ENCODE peak calls at places on chromosomes 4 and X, in four cellular contexts. K is AG09309, V is activated B cell treated with CpG ODN at 0.5 μM for 24 hours, U is fibroblast of lung. G is an unnamed sample.

GRCh38 chr4:98653890-98654867 is 4.2 kb downstream of the TSPAN5 start:
- DNase-seq in V (no peak), K (peak), U (peak), G (peak)

GRCh38 chrX:24110049-24110448 is 39.5 kb upstream of the ZFX start:
- DNase-seq in K (no peak), V (no peak), U (no peak), G (no peak)

GRCh38 chr4:184269879-184270430 is 52.3 kb upstream of the ENPP6 start:
- DNase-seq in K (no peak), V (no peak), U (no peak), G (no peak)

GRCh38 chr4:56655209-56655626 is 25.9 kb downstream of the HOPX start:
- DNase-seq in U (peak), V (peak), K (no peak), G (no peak)

GRCh38 chrX:12894074-12894691 is 12.2 kb upstream of the TLR8 start:
- DNase-seq in U (peak), K (no peak), V (peak), G (no peak)

GRCh38 chrX:39760930-39761329 is 336.8 kb downstream of the BCOR start:
- DNase-seq in V (no peak), K (no peak), U (no peak), G (no peak)

GRCh38 chr4:148359769-148360168 is 82.4 kb downstream of the NR3C2 start:
- DNase-seq in U (no peak), K (no peak), V (no peak), G (no peak)

GRCh38 chr4:107843394-107843793 is 18.7 kb downstream of the SGMS2 start:
- DNase-seq in U (no peak), K (no peak), V (no peak), G (no peak)

GRCh38 chr4:73053974-73054480 is 15.5 kb downstream of the COX18 start:
- DNase-seq in K (no peak), V (no peak), U (peak), G (no peak)

GRCh38 chr4:4217123-4217522 is 9.6 kb downstream of the OTOP1 start:
- DNase-seq in V (no peak), U (no peak), K (no peak), G (no peak)

GRCh38 chr4:88448905-88449689 is 7.8 kb upstream of the HERC5 start:
- DNase-seq in V (no peak), U (no peak), K (no peak), G (no peak)

GRCh38 chr4:5385741-5386251 is 322.6 kb downstream of the EVC2 start:
- DNase-seq in K (no peak), U (no peak), V (no peak), G (no peak)

GRCh38 chr4:1723131-1723801 is 1.9 kb downstream of the TACC3 start:
- DNase-seq in V (no peak), K (no peak), U (no peak), G (no peak)

GRCh38 chr4:141395246-141395830 is 174.6 kb downstream of the ZNF330 start:
- DNase-seq in U (no peak), V (no peak), K (no peak), G (no peak)

GRCh38 chrX:31837445-31837844 is 765.6 kb upstream of the FTHL17 start:
- DNase-seq in U (no peak), V (no peak), K (no peak), G (no peak)

GRCh38 chr4:9947168-9948062 is 73.9 kb downstream of the SLC2A9 start:
- DNase-seq in U (no peak), V (no peak), K (no peak), G (no peak)

GRCh38 chrX:140817943-140818342 is 108.4 kb downstream of the LINC00632 start:
- DNase-seq in V (no peak), U (peak), K (peak), G (no peak)

GRCh38 chr4:155367608-155368007 is 9.2 kb downstream of the MAP9 start:
- DNase-seq in K (no peak), U (no peak), V (no peak), G (no peak)

GRCh38 chr4:172813359-172813923 is 355.2 kb upstream of the GALNT7 start:
- DNase-seq in K (no peak), U (no peak), V (no peak), G (no peak)

GRCh38 chr4:77931452-77932135 is 69.0 kb downstream of the MRPL1 start:
- DNase-seq in U (peak), K (peak), V (no peak), G (no peak)

GRCh38 chr4:63717384-63717783 is 691.9 kb downstream of the TECRL start:
- DNase-seq in V (no peak), U (no peak), K (no peak), G (no peak)

GRCh38 chrX:44432641-44433040 is 89.2 kb upstream of the EFHC2 start:
- DNase-seq in K (no peak), V (no peak), U (peak), G (no peak)

GRCh38 chr4:2462218-2462991 is 6.5 kb upstream of the RNF4 start:
- DNase-seq in V (peak), K (no peak), U (peak), G (no peak)

GRCh38 chrX:11666180-11666579 is 460 bp upstream of the ARHGAP6 start:
- DNase-seq in U (peak), V (no peak), K (no peak), G (no peak)

GRCh38 chr4:128349921-128350320 is 62.3 kb upstream of the PGRMC2 start:
- DNase-seq in V (no peak), K (no peak), U (peak), G (peak)

GRCh38 chr4:128345650-128346049 is 58.0 kb upstream of the PGRMC2 start:
- DNase-seq in K (no peak), V (no peak), U (no peak), G (no peak)

GRCh38 chr4:128346054-128346716 is 58.6 kb upstream of the PGRMC2 start:
- DNase-seq in K (no peak), V (no peak), U (no peak), G (no peak)

GRCh38 chr4:128347930-128348660 is 60.5 kb upstream of the PGRMC2 start:
- DNase-seq in K (no peak), U (peak), V (no peak), G (no peak)

GRCh38 chr4:128347175-128347868 is 59.7 kb upstream of the PGRMC2 start:
- DNase-seq in U (peak), K (no peak), V (no peak), G (no peak)
- TF ChIP-seq CTCF in U (no peak), K (no peak), V (no peak), G (no peak)

GRCh38 chrX:68697465-68698125 is 50.1 kb downstream of the STARD8 start:
- DNase-seq in U (no peak), V (no peak), K (no peak), G (no peak)

GRCh38 chrX:68696267-68696666 is 48.8 kb downstream of the STARD8 start:
- DNase-seq in V (no peak), K (no peak), U (no peak), G (no peak)

GRCh38 chrX:68699960-68700746 is 52.7 kb downstream of the STARD8 start:
- DNase-seq in V (no peak), K (peak), U (no peak), G (no peak)

GRCh38 chrX:68697036-68697435 is 49.6 kb downstream of the STARD8 start:
- DNase-seq in U (no peak), K (no peak), V (no peak), G (no peak)

DNA sequence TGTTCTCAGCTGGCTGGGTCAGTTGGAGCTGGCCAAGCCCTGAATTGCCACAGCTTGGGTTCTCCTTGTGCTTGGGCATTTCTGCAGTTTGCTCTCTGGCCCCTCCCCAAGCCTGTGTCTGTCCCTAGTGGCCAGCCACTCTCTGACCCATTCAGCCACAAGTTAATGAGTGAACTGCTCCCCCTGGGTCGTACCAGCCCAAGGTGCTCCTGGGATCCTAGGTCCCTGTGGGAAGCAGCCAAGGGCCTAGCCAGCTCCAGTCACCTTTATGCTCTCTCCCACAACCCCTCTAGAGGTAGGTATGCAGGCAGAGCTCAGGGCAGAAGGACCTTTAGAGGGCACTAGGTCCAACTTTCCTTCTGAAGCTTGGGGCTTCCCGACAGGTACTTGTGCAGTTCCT is 51.5 kb downstream of the STARD8 start:
- DNase-seq in K (no peak), U (no peak), V (no peak), G (no peak)
- TF ChIP-seq CTCF in K (no peak), U (no peak), V (no peak), G (no peak)

DNA sequence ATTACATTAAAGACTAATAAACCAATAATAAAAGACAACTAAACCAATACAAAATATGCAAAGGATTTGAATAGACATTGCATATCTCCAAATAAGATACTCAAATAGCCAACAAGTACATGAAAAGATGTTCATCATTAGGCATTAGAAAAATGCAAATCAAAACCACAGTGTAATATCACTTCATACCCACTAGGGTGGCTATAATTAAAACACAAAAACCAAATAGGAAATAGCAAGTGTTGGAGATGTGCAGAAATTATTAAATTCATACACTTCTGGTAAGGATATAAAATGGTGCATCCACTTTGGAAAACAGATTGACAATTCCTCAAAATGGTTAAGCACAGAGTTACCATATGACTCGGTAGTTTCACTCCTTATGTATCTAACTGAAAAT is 860.8 kb upstream of the DIAPH2 start:
- DNase-seq in K (no peak), V (no peak), U (no peak), G (no peak)
- TF ChIP-seq CTCF in K (no peak), V (no peak), U (no peak), G (no peak)

DNA sequence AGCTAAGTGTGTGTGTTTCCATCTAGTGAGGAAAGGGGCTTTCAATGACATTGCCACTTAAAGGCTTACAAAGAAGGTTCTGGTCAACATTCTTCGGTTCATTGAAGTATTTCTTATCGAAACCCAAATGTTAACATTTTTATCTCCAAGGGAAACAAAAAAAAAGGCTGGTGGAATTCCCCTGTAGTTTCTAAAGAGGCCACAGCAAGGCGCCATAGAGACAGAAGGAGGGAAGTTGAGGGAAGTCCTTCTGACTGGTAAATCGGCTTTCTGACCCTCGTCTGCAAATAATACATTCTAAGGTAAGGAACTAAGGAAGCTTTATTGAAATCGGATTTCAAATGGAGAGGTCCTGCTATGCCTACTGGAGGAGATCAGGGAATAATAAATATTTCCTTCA is 1.7 kb upstream of the ZFP42 start:
- DNase-seq in K (no peak), V (no peak), U (peak), G (no peak)
- TF ChIP-seq CTCF in K (peak), V (no peak), U (no peak), G (peak)

DNA sequence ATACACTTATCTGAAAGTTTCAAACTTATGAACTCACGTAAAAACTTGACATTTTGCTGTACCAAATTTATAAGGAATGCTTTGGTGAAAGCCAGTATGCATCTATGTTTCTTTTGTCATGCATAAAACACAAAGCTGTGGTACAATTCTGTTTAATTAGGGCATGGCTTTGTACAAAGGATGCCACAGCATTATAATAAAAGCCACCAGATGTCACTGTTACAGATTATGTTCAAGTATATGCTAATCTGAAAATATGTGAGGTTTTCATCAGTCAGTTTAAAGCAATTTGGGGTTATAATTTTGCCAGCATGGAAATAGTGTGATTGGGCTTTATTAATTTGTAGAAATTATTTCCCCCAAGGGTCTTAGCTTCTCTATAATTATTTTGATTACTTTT is 69.0 kb downstream of the ATOH1 start:
- DNase-seq in U (no peak), K (no peak), V (no peak), G (no peak)
- TF ChIP-seq CTCF in U (no peak), K (no peak), V (no peak), G (no peak)

G was measured in AG09319.